ENCODE peak calls at places on chromosomes 1 and 21, in seven cellular contexts. M is dorsolateral prefrontal cortex, S is endothelial cell, P is prostate gland, I is GM13976, D is H9, Z is epithelial cell of esophagus. E is an unnamed sample.

GRCh38 chr21:39314155-39315027 is 959 bp upstream of the BRWD1 start:
- DNase-seq in M (peak), S (peak), P (peak), I (peak), D (peak), Z (peak), E (peak)

GRCh38 chr1:46517932-46518498 is 28.4 kb downstream of the DMBX1 start:
- DNase-seq in M (peak), S (no peak), P (no peak), I (no peak), D (no peak), Z (no peak), E (peak)

GRCh38 chr1:217333939-217334338 is 297.0 kb downstream of the GPATCH2 start:
- DNase-seq in M (no peak), S (peak), P (no peak), I (peak), D (peak), Z (peak), E (peak)

GRCh38 chr1:86987446-86987845 is 73.0 kb downstream of the HS2ST1 start:
- DNase-seq in M (no peak), S (no peak), P (no peak), I (no peak), D (no peak), Z (no peak), E (no peak)

GRCh38 chr1:14835725-14836124 is 237.2 kb downstream of the KAZN start:
- DNase-seq in M (no peak), S (no peak), P (no peak), I (no peak), D (no peak), Z (no peak), E (no peak)

GRCh38 chr1:34176830-34177613 is at the start of gene C1orf94:
- DNase-seq in M (peak), S (peak), P (no peak), I (no peak), D (peak), Z (no peak), E (no peak)

GRCh38 chr21:46393941-46394818 is 64.5 kb upstream of the DIP2A start:
- DNase-seq in M (no peak), S (no peak), P (no peak), I (no peak), D (no peak), Z (no peak), E (no peak)

GRCh38 chr21:28445081-28445830 is 547.4 kb downstream of the LTN1 start:
- DNase-seq in M (no peak), S (no peak), P (no peak), I (no peak), D (no peak), Z (peak), E (no peak)

GRCh38 chr1:226100436-226101347 is 38.2 kb downstream of the H3-3A start:
- DNase-seq in M (peak), S (peak), P (no peak), I (peak), D (no peak), Z (peak), E (peak)

GRCh38 chr21:31604591-31605190 is 54.8 kb upstream of the SOD1 start:
- DNase-seq in M (peak), S (peak), P (peak), I (peak), D (peak), Z (peak), E (peak)

GRCh38 chr1:236810018-236810417 is 14.9 kb downstream of the MTR start:
- DNase-seq in M (no peak), S (no peak), P (no peak), I (no peak), D (no peak), Z (no peak), E (no peak)

GRCh38 chr1:204746838-204747442 is 61.4 kb upstream of the LRRN2 start:
- DNase-seq in M (no peak), S (peak), P (peak), I (peak), D (peak), Z (peak), E (peak)

GRCh38 chr1:58508629-58509028 is 37.9 kb downstream of the OMA1 start:
- DNase-seq in M (no peak), S (no peak), P (no peak), I (no peak), D (no peak), Z (no peak), E (no peak)

GRCh38 chr1:98398649-98399048 is 262.9 kb upstream of the SNX7 start:
- DNase-seq in M (no peak), S (no peak), P (no peak), I (no peak), D (no peak), Z (no peak), E (no peak)

GRCh38 chr1:205204552-205204951 is 7.0 kb downstream of the DSTYK start:
- DNase-seq in M (no peak), S (no peak), P (no peak), I (no peak), D (no peak), Z (no peak), E (no peak)

GRCh38 chr1:117651616-117652015 is 45.8 kb downstream of the TENT5C start:
- DNase-seq in M (no peak), S (no peak), P (no peak), I (no peak), D (no peak), Z (no peak), E (no peak)

GRCh38 chr1:94683886-94684285 is 136.3 kb upstream of the SLC44A3 start:
- DNase-seq in M (no peak), S (no peak), P (no peak), I (no peak), D (no peak), Z (no peak), E (no peak)

GRCh38 chr21:38267136-38267535 is 10.3 kb downstream of the KCNJ15 start:
- DNase-seq in M (no peak), S (no peak), P (no peak), I (no peak), D (no peak), Z (no peak), E (no peak)

GRCh38 chr1:226626577-226626956 is 78.0 kb downstream of the STUM start:
- DNase-seq in M (peak), S (peak), P (peak), I (peak), D (peak), Z (peak), E (peak)

GRCh38 chr1:9494936-9495758 is 44.1 kb upstream of the SLC25A33 start:
- DNase-seq in M (no peak), S (peak), P (no peak), I (peak), D (peak), Z (peak), E (peak)

GRCh38 chr1:181187596-181188126 is 99.2 kb downstream of the IER5 start:
- DNase-seq in M (no peak), S (no peak), P (no peak), I (no peak), D (no peak), Z (no peak), E (no peak)

GRCh38 chr1:55156608-55157007 is 58.6 kb downstream of the USP24 start:
- DNase-seq in M (no peak), S (no peak), P (no peak), I (no peak), D (no peak), Z (no peak), E (no peak)

GRCh38 chr21:16956824-16957223 is 556.0 kb upstream of the CXADR start:
- DNase-seq in M (no peak), S (no peak), P (no peak), I (no peak), D (no peak), Z (no peak), E (no peak)

GRCh38 chr1:9438431-9439073 is 100.7 kb upstream of the SLC25A33 start:
- DNase-seq in M (peak), S (no peak), P (no peak), I (no peak), D (no peak), Z (peak), E (peak)

GRCh38 chr1:38817958-38818705 is 41.4 kb downstream of the RRAGC start:
- DNase-seq in M (no peak), S (peak), P (no peak), I (peak), D (peak), Z (no peak), E (peak)

GRCh38 chr1:165228676-165229075 is 127.8 kb downstream of the LMX1A start:
- DNase-seq in M (no peak), S (peak), P (no peak), I (no peak), D (no peak), Z (peak), E (no peak)

GRCh38 chr1:899636-900317 is 23.9 kb upstream of the SAMD11 start:
- DNase-seq in M (no peak), S (no peak), P (no peak), I (peak), D (no peak), Z (no peak), E (no peak)

GRCh38 chr1:46725736-46726108 is 6.8 kb upstream of the EFCAB14 start:
- DNase-seq in M (no peak), S (no peak), P (no peak), I (no peak), D (no peak), Z (peak), E (no peak)

GRCh38 chr1:36465731-36466369 is 1.7 kb upstream of the MRPS15 start:
- DNase-seq in M (no peak), S (no peak), P (no peak), I (no peak), D (no peak), Z (peak), E (no peak)

GRCh38 chr1:102732927-102733326 is 375.4 kb downstream of the COL11A1 start:
- DNase-seq in M (no peak), S (no peak), P (no peak), I (no peak), D (no peak), Z (peak), E (no peak)

GRCh38 chr1:206905295-206906164 is 8.3 kb downstream of the IL24 start:
- DNase-seq in M (no peak), S (no peak), P (no peak), I (no peak), D (no peak), Z (peak), E (no peak)

GRCh38 chr1:201898992-201899391 is 10.3 kb downstream of the SHISA4 start:
- DNase-seq in M (no peak), S (no peak), P (no peak), I (no peak), D (no peak), Z (peak), E (peak)

GRCh38 chr1:45299981-45300668 is 26.6 kb upstream of the HPDL start:
- DNase-seq in M (peak), S (peak), P (no peak), I (peak), D (peak), Z (peak), E (peak)

GRCh38 chr1:55483523-55483922 is 268.4 kb upstream of the USP24 start:
- DNase-seq in M (no peak), S (no peak), P (no peak), I (no peak), D (peak), Z (no peak), E (no peak)

GRCh38 chr1:226126824-226127591 is 59.5 kb downstream of the ACBD3 start:
- DNase-seq in M (peak), S (no peak), P (peak), I (no peak), D (no peak), Z (peak), E (no peak)

DNA sequence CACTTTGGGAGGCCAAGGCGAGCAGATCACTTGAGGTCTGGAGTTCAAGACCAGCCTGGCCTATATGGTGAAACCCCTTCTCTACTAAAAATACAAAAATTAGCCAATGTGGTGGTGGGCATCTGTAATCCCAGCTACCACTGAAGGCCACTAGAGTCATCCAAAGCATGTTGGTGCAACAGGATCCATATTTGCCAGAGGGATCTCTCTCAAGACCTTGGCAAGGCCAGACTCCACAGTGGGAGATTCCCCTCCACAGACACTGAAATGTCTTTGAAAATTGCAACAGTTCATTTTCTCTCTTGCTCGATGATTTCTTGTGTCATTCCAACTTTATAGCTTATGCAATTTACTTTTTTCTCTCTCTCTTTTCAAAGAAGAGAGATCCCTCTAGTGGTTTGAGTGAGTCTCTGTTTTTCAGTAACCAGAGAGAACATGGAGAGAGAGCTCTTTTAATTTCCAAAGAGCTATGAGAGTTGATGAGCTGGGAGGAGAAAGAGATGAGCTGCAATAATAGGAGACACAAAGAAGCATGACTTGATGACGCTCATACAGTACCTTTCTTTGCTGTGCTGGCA is 176.8 kb upstream of the USP25 start:
- DNase-seq in M (no peak), S (no peak), P (no peak), I (no peak), D (no peak), Z (peak), E (no peak)
- TF ChIP-seq CTCF in M (peak), S (peak), P (no peak), I (no peak), D (peak), Z (peak), E (no peak)

GRCh38 chr1:91015358-91015780 is 6.5 kb downstream of the ZNF644 start:
- DNase-seq in M (no peak), S (no peak), P (no peak), I (no peak), D (no peak), Z (peak), E (no peak)

GRCh38 chr1:91020486-91020885 is 1.3 kb downstream of the ZNF644 start:
- DNase-seq in M (no peak), S (no peak), P (no peak), I (no peak), D (no peak), Z (no peak), E (no peak)

GRCh38 chr1:91020967-91021685 is 709 bp downstream of the ZNF644 start:
- DNase-seq in M (peak), S (peak), P (peak), I (peak), D (peak), Z (peak), E (peak)

GRCh38 chr1:91015794-91016550 is 5.9 kb downstream of the ZNF644 start:
- DNase-seq in M (no peak), S (no peak), P (no peak), I (no peak), D (no peak), Z (peak), E (no peak)

DNA sequence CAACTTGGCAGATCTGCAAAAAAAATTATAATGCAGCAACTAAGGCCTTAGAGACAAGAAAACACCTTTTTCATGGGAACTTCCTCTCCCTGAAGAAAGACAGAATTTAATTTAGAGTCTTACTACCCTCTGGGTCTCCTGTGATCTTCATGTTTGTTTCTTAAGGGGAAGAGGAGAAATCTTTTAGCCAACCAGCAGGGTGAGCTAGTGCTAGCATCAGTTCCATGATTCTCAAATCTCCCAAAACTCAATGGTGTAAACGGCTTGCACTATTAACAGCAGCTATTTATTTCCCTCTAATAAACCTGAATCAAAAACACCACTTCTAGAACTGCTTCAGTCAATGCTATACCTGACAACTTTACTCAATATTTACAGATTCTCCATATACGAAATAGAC is 3.8 kb downstream of the ZNF644 start:
- DNase-seq in M (no peak), S (no peak), P (no peak), I (no peak), D (no peak), Z (peak), E (no peak)
- TF ChIP-seq CTCF in M (peak), S (peak), P (no peak), I (no peak), D (peak), Z (peak), E (peak)

DNA sequence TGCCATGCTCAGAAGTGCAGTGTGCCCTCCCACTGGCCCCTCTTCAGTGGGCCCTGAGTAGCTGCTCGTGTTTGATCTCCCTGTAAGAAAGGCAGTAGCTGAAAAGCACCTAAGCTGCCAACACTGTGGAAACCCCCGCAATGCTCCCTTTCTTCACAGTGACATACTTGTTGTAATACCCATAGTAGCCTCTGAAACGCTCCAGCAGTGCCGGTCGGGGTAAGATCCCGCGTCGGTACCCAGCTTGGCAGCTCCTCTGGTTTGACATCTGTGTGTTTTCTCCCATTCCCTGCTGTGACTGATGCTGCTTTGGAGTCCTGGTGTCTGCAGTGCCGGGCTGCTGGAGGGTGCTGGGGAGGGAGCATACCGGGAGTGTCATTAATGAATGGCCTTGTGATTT is 3.6 kb downstream of the CHAF1B start:
- DNase-seq in M (peak), S (no peak), P (no peak), I (no peak), D (peak), Z (peak), E (peak)
- TF ChIP-seq CTCF in M (peak), S (no peak), P (no peak), I (no peak), D (peak), Z (peak), E (no peak)

GRCh38 chr1:151837841-151838490 is 1.7 kb downstream of the C2CD4D start:
- DNase-seq in M (peak), S (no peak), P (no peak), I (peak), D (no peak), Z (no peak), E (no peak)

GRCh38 chr1:151841141-151841540 is 1.5 kb upstream of the C2CD4D start:
- DNase-seq in M (no peak), S (no peak), P (no peak), I (no peak), D (no peak), Z (peak), E (no peak)

GRCh38 chr1:151840421-151840820 is 801 bp upstream of the C2CD4D start:
- DNase-seq in M (no peak), S (no peak), P (no peak), I (no peak), D (no peak), Z (no peak), E (no peak)

GRCh38 chr1:151838491-151839412 is 868 bp downstream of the C2CD4D start:
- DNase-seq in M (peak), S (no peak), P (no peak), I (peak), D (no peak), Z (no peak), E (no peak)

DNA sequence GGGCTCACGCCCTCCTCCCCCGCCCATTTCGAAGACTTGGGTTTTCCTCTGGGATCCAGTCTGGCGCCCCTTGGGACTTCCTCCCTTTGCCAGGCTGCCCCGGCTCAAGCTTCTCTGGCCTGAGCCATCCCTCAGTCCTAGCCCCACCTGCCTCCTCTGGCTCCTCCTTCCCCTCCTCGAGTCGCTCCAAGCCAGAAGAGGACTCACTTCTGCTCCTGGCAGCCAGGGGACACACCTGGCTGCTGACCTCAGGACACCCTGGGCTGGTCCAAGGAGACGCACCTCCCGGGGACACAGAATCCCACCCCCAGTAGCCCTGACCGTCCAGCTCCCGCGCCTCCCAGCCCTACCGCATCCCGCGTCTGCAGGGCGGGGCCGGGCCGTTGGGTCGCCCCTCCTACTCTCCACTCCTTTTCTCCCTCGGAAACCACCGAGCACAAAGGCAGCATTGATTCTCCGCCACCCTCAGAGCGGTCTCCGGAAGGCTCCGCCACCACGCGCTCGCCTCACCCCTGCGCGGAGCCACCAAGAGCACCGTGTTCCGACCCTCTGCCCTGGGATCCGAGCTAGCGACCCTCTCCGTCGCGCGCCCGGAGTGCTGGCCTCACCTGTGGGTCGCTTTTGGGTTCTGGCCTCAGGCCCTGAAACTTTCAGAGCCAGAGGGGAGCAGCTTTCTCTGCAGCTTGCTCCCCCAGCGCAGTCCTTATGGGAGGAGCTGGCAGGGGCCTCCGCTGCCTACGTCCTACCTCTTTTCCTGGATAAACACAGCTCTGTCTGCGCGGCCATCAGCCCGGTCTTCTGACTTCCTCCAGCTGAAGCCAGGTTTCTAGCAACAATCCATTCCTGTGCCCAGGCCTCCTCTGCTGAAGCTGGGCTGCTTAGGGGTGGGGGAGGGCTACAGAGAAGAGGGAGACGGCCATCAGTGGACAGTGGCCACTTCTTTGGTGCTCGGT is at the start of gene C2CD4D:
- DNase-seq in M (peak), S (peak), P (peak), I (peak), D (peak), Z (peak), E (peak)
- TF ChIP-seq CTCF in M (no peak), S (no peak), P (peak), I (no peak), D (no peak), Z (no peak), E (peak)

DNA sequence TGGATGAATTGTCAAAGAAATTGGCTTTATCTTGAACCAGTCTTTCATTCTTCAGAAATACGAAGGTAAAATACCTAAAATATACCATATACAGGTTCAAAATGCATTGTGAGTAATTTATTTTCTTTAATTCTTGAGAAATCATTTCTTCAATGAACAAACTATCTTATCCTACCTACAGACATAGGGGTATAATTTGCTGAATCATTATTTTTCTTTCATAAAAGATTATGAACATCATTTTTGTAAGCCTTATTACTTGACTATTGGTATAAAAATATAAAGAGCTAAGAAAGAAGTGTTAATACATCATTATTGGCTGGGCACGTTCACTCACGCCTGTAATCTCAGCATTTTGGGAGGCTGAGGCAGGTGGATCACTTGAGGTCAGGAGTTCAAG is 167.7 kb downstream of the DNAH14 start:
- DNase-seq in M (no peak), S (no peak), P (no peak), I (no peak), D (no peak), Z (no peak), E (no peak)
- TF ChIP-seq CTCF in M (no peak), S (no peak), P (no peak), I (no peak), D (no peak), Z (no peak), E (no peak)

E was measured in thyroid gland.